ENCODE peak calls at places on chromosomes 2 and 18, in five cellular contexts. One of them, this sample, is unnamed.

GRCh38 chr2:155830817-155831579 is 501.5 kb downstream of the NR4A2 start:
- DNase-seq in B cell: no peak
- DNase-seq in progenitor cell of endocrine pancreas: no peak
- DNase-seq in neural progenitor cell: no peak
- DNase-seq in fibroblast of lung: no peak
- DNase-seq in this sample: no peak

GRCh38 chr2:196337618-196337953 is 166.2 kb upstream of the STK17B start:
- DNase-seq in B cell: no peak
- DNase-seq in progenitor cell of endocrine pancreas: no peak
- DNase-seq in neural progenitor cell: peak
- DNase-seq in fibroblast of lung: no peak
- DNase-seq in this sample: no peak

GRCh38 chr2:111667542-111668273 is 216.3 kb downstream of the ANAPC1 start:
- DNase-seq in B cell: no peak
- DNase-seq in progenitor cell of endocrine pancreas: no peak
- DNase-seq in neural progenitor cell: no peak
- DNase-seq in fibroblast of lung: peak
- DNase-seq in this sample: no peak

GRCh38 chr2:42256502-42256901 is 87.3 kb downstream of the EML4 start:
- DNase-seq in B cell: peak
- DNase-seq in progenitor cell of endocrine pancreas: no peak
- DNase-seq in neural progenitor cell: no peak
- DNase-seq in fibroblast of lung: peak
- DNase-seq in this sample: no peak

GRCh38 chr2:238327751-238328150 is 7.4 kb downstream of the TRAF3IP1 start:
- DNase-seq in B cell: no peak
- DNase-seq in progenitor cell of endocrine pancreas: no peak
- DNase-seq in neural progenitor cell: no peak
- DNase-seq in fibroblast of lung: no peak
- DNase-seq in this sample: no peak

GRCh38 chr18:69282371-69282770 is 118.3 kb upstream of the DOK6 start:
- DNase-seq in B cell: no peak
- DNase-seq in progenitor cell of endocrine pancreas: no peak
- DNase-seq in neural progenitor cell: peak
- DNase-seq in fibroblast of lung: no peak
- DNase-seq in this sample: no peak

GRCh38 chr2:71548589-71549485 is 95.5 kb downstream of the DYSF start:
- DNase-seq in B cell: peak
- DNase-seq in progenitor cell of endocrine pancreas: peak
- DNase-seq in neural progenitor cell: peak
- DNase-seq in fibroblast of lung: peak
- DNase-seq in this sample: peak

GRCh38 chr2:44335806-44336538 is 25.3 kb downstream of the PREPL start:
- DNase-seq in B cell: no peak
- DNase-seq in progenitor cell of endocrine pancreas: no peak
- DNase-seq in neural progenitor cell: no peak
- DNase-seq in fibroblast of lung: no peak
- DNase-seq in this sample: no peak

GRCh38 chr2:190380962-190381412 is 27.2 kb upstream of the MFSD6 start:
- DNase-seq in B cell: no peak
- DNase-seq in progenitor cell of endocrine pancreas: no peak
- DNase-seq in neural progenitor cell: no peak
- DNase-seq in fibroblast of lung: peak
- DNase-seq in this sample: no peak

GRCh38 chr2:174597347-174598047 is at the start of gene WIPF1:
- DNase-seq in B cell: peak
- DNase-seq in progenitor cell of endocrine pancreas: no peak
- DNase-seq in neural progenitor cell: no peak
- DNase-seq in fibroblast of lung: peak
- DNase-seq in this sample: peak

GRCh38 chr2:218980800-218981389 is 4.1 kb downstream of the FEV start:
- DNase-seq in B cell: no peak
- DNase-seq in progenitor cell of endocrine pancreas: no peak
- DNase-seq in neural progenitor cell: no peak
- DNase-seq in fibroblast of lung: no peak
- DNase-seq in this sample: no peak

GRCh38 chr18:22871809-22872525 is 61.2 kb upstream of the RBBP8 start:
- DNase-seq in B cell: no peak
- DNase-seq in progenitor cell of endocrine pancreas: no peak
- DNase-seq in neural progenitor cell: peak
- DNase-seq in fibroblast of lung: peak
- DNase-seq in this sample: no peak

GRCh38 chr2:239949079-239949478 is 76.1 kb downstream of the NDUFA10 start:
- DNase-seq in B cell: no peak
- DNase-seq in progenitor cell of endocrine pancreas: no peak
- DNase-seq in neural progenitor cell: no peak
- DNase-seq in fibroblast of lung: no peak
- DNase-seq in this sample: no peak

GRCh38 chr2:241788572-241788971 is 11.9 kb downstream of the GAL3ST2 start:
- DNase-seq in B cell: no peak
- DNase-seq in progenitor cell of endocrine pancreas: no peak
- DNase-seq in neural progenitor cell: no peak
- DNase-seq in fibroblast of lung: no peak
- DNase-seq in this sample: peak

GRCh38 chr2:25929789-25930473 is 51.6 kb upstream of the ASXL2 start:
- DNase-seq in B cell: no peak
- DNase-seq in progenitor cell of endocrine pancreas: no peak
- DNase-seq in neural progenitor cell: no peak
- DNase-seq in fibroblast of lung: no peak
- DNase-seq in this sample: no peak

DNA sequence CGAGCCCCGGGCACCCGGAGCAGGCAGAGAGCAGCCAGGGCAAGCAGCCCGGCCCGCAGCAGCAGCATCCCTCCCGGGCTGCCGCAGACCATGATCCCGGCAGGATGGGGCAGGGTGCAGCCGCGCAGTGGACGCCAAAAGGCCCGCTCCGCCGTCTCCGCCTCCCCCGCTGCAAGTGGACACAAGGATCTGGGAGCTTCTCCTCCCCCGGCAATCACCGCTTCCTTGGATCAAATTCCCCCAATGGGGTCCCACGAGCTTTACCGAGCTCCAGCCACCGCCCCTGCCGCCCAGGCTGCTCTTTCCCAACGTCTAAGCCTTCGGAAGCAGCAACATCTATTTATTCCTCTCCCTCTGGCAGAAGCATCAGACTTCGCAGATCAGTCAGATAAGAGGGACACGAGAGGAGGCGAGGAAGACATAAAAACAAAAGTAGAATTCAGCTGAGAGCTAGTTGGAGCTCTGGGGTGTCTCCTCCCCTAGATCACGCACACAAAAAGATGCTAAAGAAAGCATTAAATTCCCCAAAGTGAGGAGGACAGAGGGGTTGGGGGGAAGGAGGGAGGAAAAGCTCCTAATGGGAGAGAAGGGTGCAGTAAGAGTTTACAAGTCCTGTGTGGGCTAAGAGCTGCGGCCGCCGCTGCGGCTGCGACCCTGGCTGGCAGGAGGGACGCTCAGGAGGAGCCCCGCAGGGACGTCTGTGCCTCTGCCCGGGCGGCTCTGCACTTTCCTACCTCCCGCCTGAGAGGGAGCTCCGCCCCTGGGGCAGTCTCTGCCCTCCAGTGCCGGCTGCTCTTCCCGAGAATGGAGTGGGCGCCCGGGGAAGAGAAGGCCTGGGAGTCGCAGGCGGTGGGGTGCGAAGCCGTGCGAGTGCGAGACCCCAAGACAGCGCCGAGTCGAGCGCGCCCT is at the start of gene FRZB:
- DNase-seq in B cell: no peak
- DNase-seq in progenitor cell of endocrine pancreas: peak
- DNase-seq in neural progenitor cell: peak
- DNase-seq in fibroblast of lung: peak
- DNase-seq in this sample: peak
- TF ChIP-seq CTCF in B cell: no peak
- TF ChIP-seq CTCF in progenitor cell of endocrine pancreas: no peak
- TF ChIP-seq CTCF in neural progenitor cell: no peak
- TF ChIP-seq CTCF in fibroblast of lung: no peak
- TF ChIP-seq CTCF in this sample: no peak

DNA sequence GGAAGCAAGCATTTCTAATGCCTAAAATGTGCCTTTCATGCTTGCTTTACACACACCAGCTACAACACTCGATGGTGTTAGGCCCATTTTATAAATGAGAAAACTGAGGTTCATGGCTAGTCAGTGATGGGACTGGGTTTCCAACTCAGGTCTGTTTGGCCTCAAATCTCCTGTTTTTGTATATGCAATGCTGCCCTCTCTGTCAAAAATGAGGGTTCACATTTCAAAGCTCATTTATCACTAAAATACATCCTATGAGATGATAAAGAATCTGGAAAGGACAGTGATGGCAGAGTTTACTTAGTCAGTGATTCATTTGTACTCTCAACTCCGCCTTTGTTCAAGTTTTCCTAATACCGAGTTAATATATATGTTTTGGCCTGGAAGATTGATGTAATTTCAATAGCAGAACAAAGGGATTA is 92.3 kb downstream of the KCTD1 start:
- DNase-seq in B cell: no peak
- DNase-seq in progenitor cell of endocrine pancreas: no peak
- DNase-seq in neural progenitor cell: no peak
- DNase-seq in fibroblast of lung: no peak
- DNase-seq in this sample: no peak
- TF ChIP-seq CTCF in B cell: no peak
- TF ChIP-seq CTCF in progenitor cell of endocrine pancreas: no peak
- TF ChIP-seq CTCF in neural progenitor cell: no peak
- TF ChIP-seq CTCF in fibroblast of lung: no peak
- TF ChIP-seq CTCF in this sample: no peak

GRCh38 chr18:29191263-29191662 is 1014.3 kb upstream of the CDH2 start:
- DNase-seq in B cell: no peak
- DNase-seq in progenitor cell of endocrine pancreas: no peak
- DNase-seq in neural progenitor cell: peak
- DNase-seq in fibroblast of lung: peak
- DNase-seq in this sample: no peak
- TF ChIP-seq CTCF in B cell: no peak
- TF ChIP-seq CTCF in progenitor cell of endocrine pancreas: peak
- TF ChIP-seq CTCF in neural progenitor cell: peak
- TF ChIP-seq CTCF in fibroblast of lung: peak
- TF ChIP-seq CTCF in this sample: no peak

GRCh38 chr2:15588329-15588919 is 3.2 kb upstream of the DDX1 start:
- DNase-seq in B cell: no peak
- DNase-seq in progenitor cell of endocrine pancreas: peak
- DNase-seq in neural progenitor cell: peak
- DNase-seq in fibroblast of lung: peak
- DNase-seq in this sample: peak
- TF ChIP-seq CTCF in B cell: peak
- TF ChIP-seq CTCF in progenitor cell of endocrine pancreas: peak
- TF ChIP-seq CTCF in neural progenitor cell: peak
- TF ChIP-seq CTCF in fibroblast of lung: peak
- TF ChIP-seq CTCF in this sample: peak

DNA sequence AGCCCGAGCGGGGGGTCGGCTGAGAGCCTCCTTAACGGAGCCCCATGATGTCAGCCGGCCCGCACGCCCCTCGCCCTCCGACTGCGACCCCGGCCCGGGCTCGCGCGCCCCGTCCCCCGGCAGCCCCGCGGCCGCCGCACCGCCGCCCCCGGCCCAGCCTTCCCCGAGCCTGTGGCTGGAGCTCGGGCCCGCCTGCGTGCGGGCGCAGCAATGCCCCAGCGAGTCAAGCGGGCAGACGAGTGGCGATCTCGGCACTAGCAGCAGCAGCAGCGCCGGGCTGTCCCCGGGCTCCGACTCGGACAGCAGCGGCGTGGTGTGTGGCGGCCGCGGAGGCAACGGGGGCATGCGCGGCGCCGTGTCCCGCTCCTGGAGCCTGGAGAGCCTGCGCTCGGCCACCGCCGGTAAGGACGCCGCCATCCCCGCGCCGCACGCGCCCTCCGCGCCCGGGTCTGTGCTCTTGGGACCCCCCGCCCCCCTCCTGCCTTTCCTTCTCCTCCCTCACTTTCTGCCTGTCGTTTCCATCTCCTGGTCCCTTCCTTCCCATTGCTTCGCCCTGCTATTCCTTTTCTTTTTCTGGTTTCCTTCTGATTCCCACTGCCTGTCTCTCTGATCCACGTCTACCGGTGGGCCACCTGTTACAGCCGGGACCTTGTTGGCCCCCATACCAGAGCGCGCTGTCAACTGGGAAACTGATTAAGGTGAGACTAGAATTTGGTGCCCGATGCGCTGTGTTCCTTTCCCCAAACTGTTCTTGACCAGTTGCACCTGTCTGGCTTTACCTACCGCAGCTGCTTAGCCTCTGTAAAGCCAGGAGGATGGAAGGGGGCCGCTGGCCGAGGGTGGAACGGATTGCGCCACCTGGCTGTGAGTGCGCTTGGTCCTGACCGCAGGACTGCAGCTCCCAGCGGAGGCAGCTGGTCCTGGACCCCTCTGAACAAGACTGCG is 127.4 kb downstream of the ARHGEF4 start:
- DNase-seq in B cell: no peak
- DNase-seq in progenitor cell of endocrine pancreas: peak
- DNase-seq in neural progenitor cell: peak
- DNase-seq in fibroblast of lung: no peak
- DNase-seq in this sample: peak
- TF ChIP-seq CTCF in B cell: no peak
- TF ChIP-seq CTCF in progenitor cell of endocrine pancreas: peak
- TF ChIP-seq CTCF in neural progenitor cell: peak
- TF ChIP-seq CTCF in fibroblast of lung: no peak
- TF ChIP-seq CTCF in this sample: peak